ENCODE peak calls at places on chromosomes 12 and 14, in six cellular contexts. D, M, V, J, O and P are unnamed samples.

GRCh38 chr12:107320929-107321618 is 227.7 kb upstream of the CRY1 start:
- DNase-seq in D (no peak), M (peak), V (peak), J (no peak), O (no peak), P (peak)

GRCh38 chr14:50875359-50876090 is 3.7 kb downstream of the ABHD12B start:
- DNase-seq in D (peak), M (peak), V (no peak), J (peak), O (no peak), P (no peak)

GRCh38 chr12:108021129-108021528 is 108.0 kb upstream of the WSCD2 start:
- DNase-seq in D (no peak), M (no peak), V (peak), J (no peak), O (no peak), P (no peak)

GRCh38 chr12:124853781-124854636 is 9.7 kb downstream of the SCARB1 start:
- DNase-seq in D (no peak), M (no peak), V (no peak), J (no peak), O (no peak), P (no peak)

GRCh38 chr12:65205886-65206285 is 36.5 kb downstream of the LEMD3 start:
- DNase-seq in D (no peak), M (no peak), V (no peak), J (no peak), O (no peak), P (no peak)

GRCh38 chr12:121198949-121199348 is 11.0 kb upstream of the P2RX4 start:
- DNase-seq in D (no peak), M (no peak), V (no peak), J (no peak), O (no peak), P (no peak)

GRCh38 chr12:52216807-52217206 is 16.2 kb upstream of the KRT7 start:
- DNase-seq in D (no peak), M (no peak), V (peak), J (no peak), O (no peak), P (no peak)

GRCh38 chr14:89853976-89854693 is 100.4 kb downstream of the EFCAB11 start:
- DNase-seq in D (no peak), M (no peak), V (no peak), J (no peak), O (no peak), P (no peak)

GRCh38 chr12:18690653-18691052 is 47.2 kb downstream of the PLCZ1 start:
- DNase-seq in D (no peak), M (peak), V (no peak), J (no peak), O (no peak), P (no peak)

GRCh38 chr14:73878436-73878835 is 8.2 kb upstream of the ZNF410 start:
- DNase-seq in D (no peak), M (no peak), V (no peak), J (no peak), O (no peak), P (no peak)

GRCh38 chr14:97703006-97703760 is 906.0 kb downstream of the VRK1 start:
- DNase-seq in D (peak), M (no peak), V (no peak), J (no peak), O (no peak), P (no peak)

GRCh38 chr12:84542289-84542688 is 370.3 kb downstream of the SLC6A15 start:
- DNase-seq in D (no peak), M (peak), V (no peak), J (no peak), O (no peak), P (no peak)

GRCh38 chr14:84708865-84709264 is 821.1 kb upstream of the FLRT2 start:
- DNase-seq in D (no peak), M (no peak), V (no peak), J (no peak), O (no peak), P (no peak)

GRCh38 chr12:13104403-13104802 is 936 bp upstream of the GSG1 start:
- DNase-seq in D (no peak), M (no peak), V (no peak), J (no peak), O (no peak), P (no peak)

GRCh38 chr14:88868558-88869159 is 44.2 kb downstream of the TTC8 start:
- DNase-seq in D (no peak), M (peak), V (no peak), J (no peak), O (no peak), P (peak)

GRCh38 chr12:101074940-101075680 is 134.9 kb downstream of the SLC5A8 start:
- DNase-seq in D (no peak), M (no peak), V (no peak), J (no peak), O (no peak), P (no peak)

GRCh38 chr12:110426300-110426910 is 22.9 kb upstream of the ANAPC7 start:
- DNase-seq in D (no peak), M (no peak), V (no peak), J (no peak), O (no peak), P (no peak)

GRCh38 chr14:23578560-23579310 is at the start of gene JPH4:
- DNase-seq in D (no peak), M (no peak), V (no peak), J (no peak), O (no peak), P (peak)